ENCODE peak calls at places on chromosomes 7 and 10, in eight cellular contexts. One of them, this sample, is unnamed.

GRCh38 chr7:27759491-27759890 is 19.5 kb downstream of the TAX1BP1 start:
- DNase-seq in epithelial cell of esophagus: no peak
- DNase-seq in uterus: no peak
- DNase-seq in PC-9: no peak
- DNase-seq in testis: no peak
- DNase-seq in A673: no peak
- DNase-seq in spleen: no peak
- DNase-seq in esophagus squamous epithelium: no peak
- DNase-seq in this sample: no peak

GRCh38 chr7:151680810-151681209 is 161.1 kb upstream of the RHEB start:
- DNase-seq in epithelial cell of esophagus: peak
- DNase-seq in uterus: peak
- DNase-seq in PC-9: no peak
- DNase-seq in testis: peak
- DNase-seq in A673: no peak
- DNase-seq in spleen: no peak
- DNase-seq in esophagus squamous epithelium: no peak
- DNase-seq in this sample: no peak

GRCh38 chr10:71222541-71223364 is 10.4 kb downstream of the UNC5B start:
- DNase-seq in epithelial cell of esophagus: no peak
- DNase-seq in uterus: peak
- DNase-seq in PC-9: no peak
- DNase-seq in testis: no peak
- DNase-seq in A673: no peak
- DNase-seq in spleen: peak
- DNase-seq in esophagus squamous epithelium: no peak
- DNase-seq in this sample: peak

GRCh38 chr7:86947956-86948355 is 111.5 kb downstream of the ELAPOR2 start:
- DNase-seq in epithelial cell of esophagus: no peak
- DNase-seq in uterus: no peak
- DNase-seq in PC-9: no peak
- DNase-seq in testis: no peak
- DNase-seq in A673: no peak
- DNase-seq in spleen: no peak
- DNase-seq in esophagus squamous epithelium: no peak
- DNase-seq in this sample: no peak

GRCh38 chr10:1573334-1573969 is 163.9 kb downstream of the ADARB2 start:
- DNase-seq in epithelial cell of esophagus: no peak
- DNase-seq in uterus: no peak
- DNase-seq in PC-9: no peak
- DNase-seq in testis: no peak
- DNase-seq in A673: no peak
- DNase-seq in spleen: peak
- DNase-seq in esophagus squamous epithelium: no peak
- DNase-seq in this sample: no peak

GRCh38 chr7:112654322-112655216 is 135.6 kb downstream of the TMEM168 start:
- DNase-seq in epithelial cell of esophagus: peak
- DNase-seq in uterus: no peak
- DNase-seq in PC-9: no peak
- DNase-seq in testis: no peak
- DNase-seq in A673: no peak
- DNase-seq in spleen: no peak
- DNase-seq in esophagus squamous epithelium: no peak
- DNase-seq in this sample: no peak

GRCh38 chr7:29319719-29320521 is 125.3 kb downstream of the CHN2 start:
- DNase-seq in epithelial cell of esophagus: no peak
- DNase-seq in uterus: no peak
- DNase-seq in PC-9: no peak
- DNase-seq in testis: no peak
- DNase-seq in A673: peak
- DNase-seq in spleen: no peak
- DNase-seq in esophagus squamous epithelium: no peak
- DNase-seq in this sample: no peak

GRCh38 chr7:114865564-114865963 is 56.3 kb upstream of the MDFIC start:
- DNase-seq in epithelial cell of esophagus: peak
- DNase-seq in uterus: peak
- DNase-seq in PC-9: no peak
- DNase-seq in testis: peak
- DNase-seq in A673: peak
- DNase-seq in spleen: peak
- DNase-seq in esophagus squamous epithelium: no peak
- DNase-seq in this sample: no peak

GRCh38 chr10:131553581-131553980 is 242.1 kb upstream of the TCERG1L start:
- DNase-seq in epithelial cell of esophagus: no peak
- DNase-seq in uterus: no peak
- DNase-seq in PC-9: no peak
- DNase-seq in testis: no peak
- DNase-seq in A673: no peak
- DNase-seq in spleen: no peak
- DNase-seq in esophagus squamous epithelium: no peak
- DNase-seq in this sample: peak

GRCh38 chr7:45564485-45564884 is 9.7 kb upstream of the ADCY1 start:
- DNase-seq in epithelial cell of esophagus: no peak
- DNase-seq in uterus: no peak
- DNase-seq in PC-9: no peak
- DNase-seq in testis: no peak
- DNase-seq in A673: no peak
- DNase-seq in spleen: no peak
- DNase-seq in esophagus squamous epithelium: no peak
- DNase-seq in this sample: no peak

GRCh38 chr10:108673756-108674155 is 1249.6 kb downstream of the XPNPEP1 start:
- DNase-seq in epithelial cell of esophagus: no peak
- DNase-seq in uterus: no peak
- DNase-seq in PC-9: no peak
- DNase-seq in testis: no peak
- DNase-seq in A673: peak
- DNase-seq in spleen: no peak
- DNase-seq in esophagus squamous epithelium: no peak
- DNase-seq in this sample: no peak

GRCh38 chr10:92328999-92329398 is 38.0 kb downstream of the MARCHF5 start:
- DNase-seq in epithelial cell of esophagus: peak
- DNase-seq in uterus: no peak
- DNase-seq in PC-9: peak
- DNase-seq in testis: no peak
- DNase-seq in A673: no peak
- DNase-seq in spleen: no peak
- DNase-seq in esophagus squamous epithelium: no peak
- DNase-seq in this sample: no peak

GRCh38 chr7:4154882-4155281 is 527.2 kb upstream of the FOXK1 start:
- DNase-seq in epithelial cell of esophagus: no peak
- DNase-seq in uterus: no peak
- DNase-seq in PC-9: no peak
- DNase-seq in testis: no peak
- DNase-seq in A673: no peak
- DNase-seq in spleen: no peak
- DNase-seq in esophagus squamous epithelium: no peak
- DNase-seq in this sample: no peak

GRCh38 chr7:106178593-106179134 is 66.6 kb upstream of the SYPL1 start:
- DNase-seq in epithelial cell of esophagus: peak
- DNase-seq in uterus: no peak
- DNase-seq in PC-9: peak
- DNase-seq in testis: no peak
- DNase-seq in A673: peak
- DNase-seq in spleen: no peak
- DNase-seq in esophagus squamous epithelium: no peak
- DNase-seq in this sample: no peak

GRCh38 chr7:94394058-94394398 is 667 bp upstream of the COL1A2 start:
- DNase-seq in epithelial cell of esophagus: no peak
- DNase-seq in uterus: peak
- DNase-seq in PC-9: no peak
- DNase-seq in testis: peak
- DNase-seq in A673: peak
- DNase-seq in spleen: no peak
- DNase-seq in esophagus squamous epithelium: no peak
- DNase-seq in this sample: peak

GRCh38 chr10:517872-518475 is 171.5 kb downstream of the DIP2C start:
- DNase-seq in epithelial cell of esophagus: no peak
- DNase-seq in uterus: no peak
- DNase-seq in PC-9: no peak
- DNase-seq in testis: no peak
- DNase-seq in A673: no peak
- DNase-seq in spleen: peak
- DNase-seq in esophagus squamous epithelium: no peak
- DNase-seq in this sample: no peak

GRCh38 chr7:100801833-100802568 is 25.3 kb downstream of the EPHB4 start:
- DNase-seq in epithelial cell of esophagus: peak
- DNase-seq in uterus: peak
- DNase-seq in PC-9: peak
- DNase-seq in testis: peak
- DNase-seq in A673: peak
- DNase-seq in spleen: no peak
- DNase-seq in esophagus squamous epithelium: no peak
- DNase-seq in this sample: no peak

GRCh38 chr7:30285067-30285530 is 702 bp downstream of the ZNRF2 start:
- DNase-seq in epithelial cell of esophagus: peak
- DNase-seq in uterus: no peak
- DNase-seq in PC-9: no peak
- DNase-seq in testis: peak
- DNase-seq in A673: peak
- DNase-seq in spleen: peak
- DNase-seq in esophagus squamous epithelium: no peak
- DNase-seq in this sample: no peak

GRCh38 chr7:5296627-5297226 is 14.0 kb downstream of the SLC29A4 start:
- DNase-seq in epithelial cell of esophagus: peak
- DNase-seq in uterus: no peak
- DNase-seq in PC-9: no peak
- DNase-seq in testis: peak
- DNase-seq in A673: peak
- DNase-seq in spleen: peak
- DNase-seq in esophagus squamous epithelium: no peak
- DNase-seq in this sample: no peak

GRCh38 chr7:5303061-5303460 is 20.3 kb downstream of the SLC29A4 start:
- DNase-seq in epithelial cell of esophagus: no peak
- DNase-seq in uterus: no peak
- DNase-seq in PC-9: no peak
- DNase-seq in testis: no peak
- DNase-seq in A673: no peak
- DNase-seq in spleen: no peak
- DNase-seq in esophagus squamous epithelium: no peak
- DNase-seq in this sample: no peak

GRCh38 chr7:5303885-5304505 is 21.3 kb downstream of the SLC29A4 start:
- DNase-seq in epithelial cell of esophagus: no peak
- DNase-seq in uterus: no peak
- DNase-seq in PC-9: no peak
- DNase-seq in testis: no peak
- DNase-seq in A673: no peak
- DNase-seq in spleen: no peak
- DNase-seq in esophagus squamous epithelium: no peak
- DNase-seq in this sample: no peak

GRCh38 chr7:5300366-5300765 is 17.6 kb downstream of the SLC29A4 start:
- DNase-seq in epithelial cell of esophagus: no peak
- DNase-seq in uterus: no peak
- DNase-seq in PC-9: no peak
- DNase-seq in testis: no peak
- DNase-seq in A673: no peak
- DNase-seq in spleen: no peak
- DNase-seq in esophagus squamous epithelium: no peak
- DNase-seq in this sample: no peak

GRCh38 chr7:5302577-5302976 is 19.8 kb downstream of the SLC29A4 start:
- DNase-seq in epithelial cell of esophagus: no peak
- DNase-seq in uterus: no peak
- DNase-seq in PC-9: no peak
- DNase-seq in testis: no peak
- DNase-seq in A673: no peak
- DNase-seq in spleen: no peak
- DNase-seq in esophagus squamous epithelium: no peak
- DNase-seq in this sample: no peak
- TF ChIP-seq CTCF in epithelial cell of esophagus: no peak
- TF ChIP-seq CTCF in uterus: no peak
- TF ChIP-seq CTCF in PC-9: no peak
- TF ChIP-seq CTCF in testis: no peak
- TF ChIP-seq CTCF in A673: no peak
- TF ChIP-seq CTCF in spleen: no peak
- TF ChIP-seq CTCF in esophagus squamous epithelium: no peak
- TF ChIP-seq CTCF in this sample: no peak

GRCh38 chr7:121313220-121313792 is 15.5 kb upstream of the WNT16 start:
- DNase-seq in epithelial cell of esophagus: peak
- DNase-seq in uterus: no peak
- DNase-seq in PC-9: no peak
- DNase-seq in testis: no peak
- DNase-seq in A673: no peak
- DNase-seq in spleen: no peak
- DNase-seq in esophagus squamous epithelium: no peak
- DNase-seq in this sample: no peak
- H3K4me3 ChIP-seq in epithelial cell of esophagus: no peak
- H3K4me3 ChIP-seq in uterus: no peak
- H3K4me3 ChIP-seq in PC-9: no peak
- H3K4me3 ChIP-seq in testis: no peak
- H3K4me3 ChIP-seq in A673: no peak
- H3K4me3 ChIP-seq in spleen: no peak
- H3K4me3 ChIP-seq in esophagus squamous epithelium: no peak
- H3K4me3 ChIP-seq in this sample: no peak

GRCh38 chr10:79502561-79503309 is 9.6 kb upstream of the EIF5AL1 start:
- DNase-seq in epithelial cell of esophagus: peak
- DNase-seq in uterus: peak
- DNase-seq in PC-9: no peak
- DNase-seq in testis: peak
- DNase-seq in A673: no peak
- DNase-seq in spleen: no peak
- DNase-seq in esophagus squamous epithelium: no peak
- DNase-seq in this sample: no peak
- TF ChIP-seq CTCF in epithelial cell of esophagus: peak
- TF ChIP-seq CTCF in uterus: peak
- TF ChIP-seq CTCF in PC-9: peak
- TF ChIP-seq CTCF in testis: peak
- TF ChIP-seq CTCF in A673: peak
- TF ChIP-seq CTCF in spleen: peak
- TF ChIP-seq CTCF in esophagus squamous epithelium: peak
- TF ChIP-seq CTCF in this sample: no peak

GRCh38 chr10:110365356-110366143 is 60.8 kb upstream of the SMNDC1 start:
- DNase-seq in epithelial cell of esophagus: no peak
- DNase-seq in uterus: no peak
- DNase-seq in PC-9: no peak
- DNase-seq in testis: no peak
- DNase-seq in A673: no peak
- DNase-seq in spleen: no peak
- DNase-seq in esophagus squamous epithelium: no peak
- DNase-seq in this sample: no peak
- H3K4me3 ChIP-seq in epithelial cell of esophagus: no peak
- H3K4me3 ChIP-seq in uterus: no peak
- H3K4me3 ChIP-seq in PC-9: no peak
- H3K4me3 ChIP-seq in testis: no peak
- H3K4me3 ChIP-seq in A673: no peak
- H3K4me3 ChIP-seq in spleen: no peak
- H3K4me3 ChIP-seq in esophagus squamous epithelium: no peak
- H3K4me3 ChIP-seq in this sample: no peak